ENCODE peak calls at places on chromosomes 12 and 14, in five cellular contexts. G is progenitor cell of endocrine pancreas, L is OCI-LY7, O is PC-3, Y is AG04450. D is an unnamed sample.

GRCh38 chr14:59664741-59665140 is 88.1 kb upstream of the CCDC175 start:
- DNase-seq in L (no peak), G (no peak), Y (no peak), O (peak; percentile 87), D (no peak)

GRCh38 chr12:95532851-95533250 is 18.4 kb downstream of the USP44 start:
- DNase-seq in L (no peak), Y (no peak), G (no peak), O (peak; percentile 49), D (no peak)

GRCh38 chr14:101596742-101597141 is 35.4 kb downstream of the DIO3 start:
- DNase-seq in G (no peak), Y (no peak), O (no peak), L (no peak), D (no peak)

GRCh38 chr12:65466906-65467305 is 188.4 kb downstream of the MSRB3 start:
- DNase-seq in L (no peak), G (no peak), Y (no peak), O (no peak), D (no peak)

GRCh38 chr14:44912041-44912869 is 49.5 kb downstream of the KLHL28 start:
- DNase-seq in Y (no peak), O (no peak), G (no peak), L (no peak), D (no peak)

GRCh38 chr12:109732321-109733305 is 19.0 kb downstream of the FAM222A start:
- DNase-seq in Y (no peak), O (no peak), G (no peak), L (no peak), D (peak; percentile 1)

GRCh38 chr12:53676715-53677611 is 1.1 kb upstream of the ATP5MC2 start:
- DNase-seq in G (peak; percentile 18), O (no peak), Y (no peak), L (no peak), D (peak; percentile 70)

GRCh38 chr14:90461425-90461824 is 64.6 kb downstream of the CALM1 start:
- DNase-seq in L (no peak), O (peak; percentile 16), Y (no peak), G (no peak), D (no peak)

GRCh38 chr14:95467657-95468056 is 48.8 kb downstream of the SYNE3 start:
- DNase-seq in O (no peak), L (no peak), Y (no peak), G (no peak), D (no peak)

GRCh38 chr12:125142601-125143000 is 77.4 kb downstream of the AACS start:
- DNase-seq in O (no peak), Y (no peak), L (no peak), G (no peak), D (no peak)

GRCh38 chr14:104295681-104296387 is 157.4 kb downstream of the KIF26A start:
- DNase-seq in O (no peak), L (no peak), G (no peak), Y (no peak), D (no peak)

GRCh38 chr12:75437564-75437963 is 43.0 kb upstream of the GLIPR1 start:
- DNase-seq in Y (no peak), L (peak; percentile 29), O (peak; percentile 27), G (no peak), D (no peak)
- TF ChIP-seq CTCF in Y (peak; percentile 36), L (peak; percentile 65), O (peak; percentile 39), G (no peak), D (no peak)

DNA sequence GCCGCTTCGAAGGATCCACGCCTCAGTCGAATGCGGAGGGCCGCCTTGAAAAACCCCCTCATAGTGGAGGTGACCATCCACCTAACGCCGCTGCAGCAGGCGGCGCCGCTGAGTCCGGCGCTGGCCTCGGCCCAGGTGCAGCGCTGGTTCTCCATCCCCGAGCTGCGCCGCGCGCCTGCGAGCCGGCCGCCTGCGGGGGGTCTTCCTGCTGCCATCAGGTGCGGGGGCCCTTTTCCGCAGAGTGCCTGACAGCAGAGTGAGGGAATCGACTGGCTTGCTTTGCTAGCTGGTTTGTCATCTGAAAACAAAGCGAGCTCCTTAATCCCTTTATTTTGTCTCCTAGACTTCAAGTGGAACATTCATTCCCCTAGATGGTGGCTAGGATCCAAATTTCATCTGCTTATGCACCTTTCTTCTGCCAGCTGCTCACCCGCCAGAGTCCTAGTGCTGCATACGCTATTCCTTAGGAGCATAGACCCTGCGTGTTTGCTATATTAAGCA is 10.4 kb upstream of the DNAL1 start:
- DNase-seq in Y (no peak), O (peak; percentile 40), L (no peak), G (peak; percentile 48), D (no peak)
- TF ChIP-seq CTCF in Y (peak; percentile 28), O (peak; percentile 54), L (no peak), G (peak; percentile 48), D (no peak)

DNA sequence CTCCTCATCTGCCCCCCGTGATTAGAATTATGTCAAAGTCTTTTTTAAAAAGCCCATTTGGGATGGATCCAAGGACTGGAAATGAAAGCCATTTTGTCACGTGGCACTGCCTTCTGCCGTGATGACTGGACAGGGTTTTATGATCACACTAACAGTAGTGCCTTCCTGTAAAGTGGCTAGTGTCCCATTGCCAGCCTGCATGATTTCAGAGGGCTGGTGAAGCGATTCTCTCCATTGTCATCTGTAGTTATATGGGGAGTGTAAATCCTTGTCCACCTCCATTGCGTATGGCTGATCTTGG is 37.6 kb downstream of the CFAP251 start:
- DNase-seq in L (no peak), Y (no peak), G (no peak), O (no peak), D (no peak)
- TF ChIP-seq CTCF in L (peak; percentile 55), Y (no peak), G (peak; percentile 7), O (peak; percentile 10), D (no peak)

GRCh38 chr14:92244805-92245204 is 78.2 kb upstream of the SLC24A4 start:
- DNase-seq in L (no peak), Y (no peak), G (no peak), O (no peak), D (no peak)

GRCh38 chr14:92241966-92242365 is 81.0 kb upstream of the SLC24A4 start:
- DNase-seq in G (no peak), O (no peak), Y (no peak), L (no peak), D (no peak)

GRCh38 chr14:92240658-92241057 is 82.3 kb upstream of the SLC24A4 start:
- DNase-seq in L (no peak), Y (no peak), G (no peak), O (no peak), D (no peak)
- TF ChIP-seq CTCF in L (no peak), Y (no peak), G (no peak), O (no peak), D (no peak)

GRCh38 chr14:69933623-69934275 is 54.5 kb downstream of the SMOC1 start:
- DNase-seq in L (no peak), O (no peak), G (no peak), Y (no peak), D (no peak)

GRCh38 chr14:69938751-69939150 is 59.5 kb downstream of the SMOC1 start:
- DNase-seq in Y (no peak), L (no peak), O (no peak), G (no peak), D (no peak)

GRCh38 chr14:69941768-69942742 is 62.8 kb downstream of the SMOC1 start:
- DNase-seq in L (no peak), O (no peak), Y (no peak), G (no peak), D (no peak)

GRCh38 chr14:69932391-69932790 is 53.2 kb downstream of the SMOC1 start:
- DNase-seq in L (no peak), O (no peak), G (no peak), Y (no peak), D (no peak)

DNA sequence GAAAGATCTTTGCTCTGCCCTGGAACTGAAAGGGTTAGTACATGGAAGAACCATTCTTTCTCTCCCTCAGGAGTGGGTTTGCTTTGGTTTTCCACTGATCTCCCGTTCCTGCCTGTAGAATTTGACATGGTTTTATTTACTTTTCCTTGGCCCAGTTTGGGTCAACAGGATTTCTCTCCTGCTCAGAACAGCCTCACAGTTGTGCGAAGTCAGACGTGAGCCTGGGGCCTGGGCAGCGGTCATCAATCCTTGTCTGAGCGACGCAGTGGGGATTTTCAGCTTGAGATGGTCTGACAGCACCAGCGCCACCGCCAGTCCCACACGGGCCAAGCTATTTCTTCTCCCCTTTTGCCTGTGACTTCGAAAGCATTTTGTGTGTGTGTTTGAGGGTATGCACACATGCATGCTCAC is 58.2 kb downstream of the SMOC1 start:
- DNase-seq in O (no peak), L (no peak), G (no peak), Y (no peak), D (peak; percentile 52)
- TF ChIP-seq CTCF in O (no peak), L (no peak), G (peak; percentile 33), Y (no peak), D (no peak)

DNA sequence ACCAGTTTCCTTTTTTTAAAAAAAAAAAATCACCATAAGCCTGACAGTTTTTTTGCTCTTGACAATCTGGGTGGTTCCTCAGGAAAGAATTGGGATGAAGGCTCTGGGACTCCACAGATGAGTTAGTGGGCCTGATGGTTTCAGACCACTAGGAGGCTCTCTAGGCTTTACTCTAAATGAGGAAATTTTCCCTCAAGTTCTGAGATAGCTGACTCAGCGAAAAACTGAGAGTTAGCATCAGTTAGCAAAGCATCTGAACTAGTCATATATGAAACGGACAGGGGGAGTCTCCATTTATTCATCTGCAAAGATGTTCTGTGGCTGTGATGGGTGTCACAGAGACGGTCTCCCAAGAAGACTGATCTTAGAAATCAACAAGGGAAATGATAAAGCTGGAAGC is 314.3 kb upstream of the OR4E1 start:
- DNase-seq in O (peak; percentile 75), Y (no peak), G (no peak), L (peak; percentile 50), D (peak; percentile 15)
- TF ChIP-seq CTCF in O (peak; percentile 75), Y (peak; percentile 58), G (peak; percentile 67), L (peak; percentile 78), D (peak; percentile 44)

DNA sequence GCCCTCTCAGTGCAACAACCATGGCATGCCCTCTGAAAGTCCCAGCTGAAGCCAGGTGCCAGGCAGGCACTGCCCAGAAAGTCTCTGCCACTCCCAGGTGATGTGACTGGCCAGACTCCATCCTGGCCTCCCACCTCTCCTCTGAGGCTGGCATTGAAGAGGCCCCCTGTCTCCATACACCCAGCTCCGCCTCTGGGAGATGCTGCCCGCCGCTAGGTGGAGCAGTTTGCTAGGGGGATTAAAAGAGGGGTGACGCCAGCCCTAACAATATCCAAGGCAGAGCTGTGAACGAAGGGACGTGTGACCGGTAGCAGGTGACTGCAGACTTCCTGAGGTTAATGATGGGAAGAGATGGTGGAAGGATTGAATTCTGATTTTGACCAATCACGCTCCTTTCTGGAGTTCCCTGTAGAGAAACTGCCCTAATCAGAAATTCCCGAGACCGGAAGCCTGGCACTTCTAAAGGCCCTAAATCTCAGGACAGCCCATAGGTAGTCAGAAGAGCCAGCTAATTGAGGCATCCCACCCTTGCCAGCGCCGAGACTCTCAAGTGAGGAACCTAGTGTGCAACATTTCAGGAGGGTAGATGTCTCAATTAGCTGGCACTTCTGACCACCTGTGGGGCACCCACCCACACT is 8.3 kb upstream of the PLEK2 start:
- DNase-seq in O (peak; percentile 47), G (no peak), Y (no peak), L (peak; percentile 67), D (no peak)
- TF ChIP-seq CTCF in O (peak; percentile 87), G (peak; percentile 26), Y (peak; percentile 20), L (peak; percentile 90), D (no peak)

DNA sequence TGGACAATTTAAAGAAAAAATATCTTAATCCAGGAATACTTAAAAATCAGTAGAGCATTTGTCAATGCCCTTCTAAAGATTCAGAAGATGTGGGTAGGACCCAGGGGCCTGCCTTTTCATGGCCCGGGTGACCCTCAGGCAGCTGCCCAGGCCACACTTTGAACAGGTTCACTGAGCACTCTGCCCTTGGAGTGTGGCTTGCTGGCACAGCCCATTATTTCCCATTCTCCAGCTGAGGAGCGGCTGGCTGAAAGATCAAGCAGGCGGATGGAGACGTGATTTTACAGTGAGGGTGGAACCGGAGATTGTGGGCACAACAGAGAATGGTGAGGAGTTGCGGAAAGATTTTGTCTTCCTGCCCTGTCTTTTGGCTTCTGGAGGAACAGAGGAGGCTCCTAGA is 7.1 kb upstream of the PRPH start:
- DNase-seq in Y (no peak), G (no peak), O (no peak), L (no peak), D (no peak)
- TF ChIP-seq CTCF in Y (no peak), G (no peak), O (no peak), L (no peak), D (no peak)